ENCODE peak calls at places on chromosomes 4 and X, in six cellular contexts. R, O, K, U, V and E are unnamed samples.

GRCh38 chrX:101232316-101232715 is 12.7 kb downstream of the DRP2 start:
- DNase-seq in R (peak), O (no peak), K (no peak), U (no peak), V (no peak), E (no peak)

GRCh38 chr4:78446607-78447006 is 105.0 kb upstream of the ANXA3 start:
- DNase-seq in R (no peak), O (no peak), K (no peak), U (no peak), V (no peak), E (no peak)

GRCh38 chr4:140719022-140719421 is 37.2 kb downstream of the TBC1D9 start:
- DNase-seq in R (peak), O (no peak), K (peak), U (no peak), V (no peak), E (peak)

GRCh38 chrX:54044877-54045328 is 630 bp upstream of the PHF8 start:
- DNase-seq in R (no peak), O (no peak), K (no peak), U (no peak), V (no peak), E (no peak)

GRCh38 chr4:186695392-186695791 is 28.3 kb downstream of the FAT1 start:
- DNase-seq in R (no peak), O (no peak), K (no peak), U (no peak), V (no peak), E (no peak)

GRCh38 chr4:86400216-86400615 is 40.4 kb upstream of the MAPK10 start:
- DNase-seq in R (no peak), O (no peak), K (peak), U (no peak), V (no peak), E (peak)

GRCh38 chr4:37243061-37243460 is 1.5 kb upstream of the NWD2 start:
- DNase-seq in R (no peak), O (no peak), K (no peak), U (no peak), V (peak), E (no peak)

GRCh38 chr4:2193321-2193720 is 48.6 kb downstream of the HAUS3 start:
- DNase-seq in R (no peak), O (no peak), K (no peak), U (no peak), V (no peak), E (no peak)

GRCh38 chr4:61068745-61069144 is 131.4 kb upstream of the ADGRL3 start:
- DNase-seq in R (peak), O (no peak), K (peak), U (no peak), V (no peak), E (peak)

GRCh38 chr4:108072300-108072699 is 82.6 kb downstream of the HADH start:
- DNase-seq in R (no peak), O (no peak), K (no peak), U (peak), V (no peak), E (no peak)

GRCh38 chr4:118282692-118283091 is 70.1 kb downstream of the PRSS12 start:
- DNase-seq in R (peak), O (no peak), K (peak), U (no peak), V (no peak), E (peak)

GRCh38 chrX:24982306-24982965 is 33.3 kb downstream of the ARX start:
- DNase-seq in R (no peak), O (no peak), K (peak), U (no peak), V (no peak), E (no peak)

GRCh38 chr4:144868309-144868708 is 222.4 kb downstream of the HHIP start:
- DNase-seq in R (no peak), O (no peak), K (no peak), U (no peak), V (no peak), E (no peak)

GRCh38 chr4:154292589-154292988 is 199.0 kb downstream of the DCHS2 start:
- DNase-seq in R (no peak), O (no peak), K (no peak), U (no peak), V (no peak), E (no peak)

GRCh38 chr4:4377683-4378082 is 9.2 kb upstream of the NSG1 start:
- DNase-seq in R (no peak), O (no peak), K (no peak), U (no peak), V (no peak), E (no peak)

GRCh38 chr4:108010167-108010566 is 20.5 kb downstream of the HADH start:
- DNase-seq in R (peak), O (no peak), K (peak), U (no peak), V (no peak), E (peak)

GRCh38 chr4:104971458-104971857 is 175.2 kb upstream of the TET2 start:
- DNase-seq in R (no peak), O (no peak), K (no peak), U (no peak), V (no peak), E (no peak)

GRCh38 chr4:79198886-79199591 is 126.8 kb downstream of the NAA11 start:
- DNase-seq in R (peak), O (no peak), K (no peak), U (no peak), V (no peak), E (no peak)

GRCh38 chr4:173168396-173169177 is at the start of gene GALNT7:
- DNase-seq in R (peak), O (no peak), K (peak), U (peak), V (peak), E (peak)

GRCh38 chrX:42385730-42386129 is 392.2 kb downstream of the PPP1R2C start:
- DNase-seq in R (no peak), O (no peak), K (no peak), U (no peak), V (no peak), E (no peak)

GRCh38 chrX:1226249-1226648 is 13.8 kb upstream of the CRLF2 start:
- DNase-seq in R (no peak), O (no peak), K (no peak), U (no peak), V (no peak), E (no peak)

GRCh38 chrX:1231850-1232505 is 19.5 kb upstream of the CRLF2 start:
- DNase-seq in R (no peak), O (no peak), K (no peak), U (no peak), V (no peak), E (no peak)
- H3K4me3 ChIP-seq in R (no peak), O (no peak), K (no peak), U (peak), V (no peak), E (no peak)

DNA sequence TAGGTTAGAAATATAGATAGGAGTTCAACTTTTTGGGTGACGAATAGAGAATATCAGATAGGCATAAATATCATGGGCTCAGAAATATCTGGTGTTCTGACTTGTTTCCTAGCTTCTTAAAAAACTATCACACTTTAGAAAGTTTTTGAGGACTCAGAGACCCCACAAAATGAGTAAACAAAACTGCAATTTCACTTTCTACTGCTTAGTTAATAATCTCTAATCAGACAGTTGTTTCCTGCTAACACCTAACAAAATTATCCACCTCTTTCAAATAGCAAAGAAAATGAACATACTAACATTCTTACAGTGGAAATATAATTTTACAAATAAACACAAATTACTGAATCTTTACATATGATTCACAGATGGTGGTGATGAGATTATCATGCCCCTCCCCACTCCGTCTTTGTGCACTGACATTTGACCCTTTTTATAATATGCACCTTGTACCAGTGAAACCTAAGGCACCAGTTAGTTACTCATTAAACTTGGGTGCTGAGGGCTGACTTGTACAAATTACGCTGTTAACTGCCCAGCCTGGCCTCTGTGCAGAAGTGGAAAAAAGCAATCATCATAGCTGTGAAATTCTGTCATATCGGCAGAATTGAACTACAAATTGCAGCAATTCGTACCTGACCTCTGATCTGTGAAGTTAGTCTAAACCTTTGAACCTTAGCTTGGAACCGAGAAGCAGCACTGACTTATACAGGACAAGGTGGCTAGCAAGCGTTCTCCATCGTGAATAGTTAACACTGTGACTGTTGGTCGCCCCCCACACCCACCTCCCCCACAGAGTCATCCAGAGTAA is 138.7 kb downstream of the CHRNA9 start:
- DNase-seq in R (no peak), O (no peak), K (no peak), U (no peak), V (no peak), E (no peak)
- H3K4me3 ChIP-seq in R (no peak), O (no peak), K (no peak), U (no peak), V (no peak), E (no peak)

GRCh38 chr4:52954771-52955170 is 92.7 kb downstream of the RASL11B start:
- DNase-seq in R (no peak), O (no peak), K (no peak), U (no peak), V (no peak), E (no peak)
- H3K4me3 ChIP-seq in R (no peak), O (no peak), K (no peak), U (no peak), V (no peak), E (no peak)

GRCh38 chrX:71282514-71283408 is 674 bp upstream of the NONO start:
- DNase-seq in R (peak), O (no peak), K (no peak), U (peak), V (peak), E (no peak)

GRCh38 chrX:71285929-71286328 is 2.5 kb downstream of the NONO start:
- DNase-seq in R (no peak), O (no peak), K (no peak), U (no peak), V (no peak), E (no peak)

DNA sequence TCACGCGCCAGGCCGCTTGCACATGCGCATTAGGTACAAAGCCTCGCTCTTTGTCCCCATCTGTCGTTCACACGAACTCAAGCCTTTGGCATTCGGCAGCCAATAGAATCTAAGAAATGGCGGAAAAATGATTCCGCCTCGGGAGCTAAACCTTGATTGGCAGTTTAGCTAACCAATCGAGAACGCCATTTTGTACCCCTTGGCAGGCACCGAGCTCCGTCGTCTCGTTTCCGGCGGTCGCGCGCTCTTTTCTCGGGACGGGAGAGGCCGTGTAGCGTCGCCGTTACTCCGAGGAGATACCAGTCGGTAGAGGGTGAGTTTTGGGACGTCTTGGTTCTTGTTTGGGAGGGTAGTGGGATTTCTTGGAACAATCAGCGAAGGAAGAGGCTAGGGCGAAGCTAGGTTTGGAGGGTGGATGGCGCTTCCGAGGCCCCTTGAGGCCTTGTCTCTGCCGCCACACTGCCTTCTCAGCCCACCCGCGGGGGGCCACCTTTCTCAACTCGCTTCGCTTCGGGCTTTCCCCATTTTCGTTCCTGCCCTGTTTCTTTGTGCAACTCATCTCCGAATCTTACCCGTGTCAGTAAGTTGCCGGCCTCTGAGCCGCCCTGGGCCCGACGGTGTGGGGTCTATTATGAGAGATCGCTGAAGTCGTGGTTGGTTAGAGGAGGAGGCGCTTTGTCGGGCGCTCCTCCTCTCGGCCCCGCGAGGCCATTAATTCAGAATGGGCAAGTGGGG is at the start of gene NONO:
- DNase-seq in R (peak), O (peak), K (peak), U (peak), V (peak), E (peak)
- H3K4me3 ChIP-seq in R (peak), O (peak), K (peak), U (peak), V (peak), E (peak)

GRCh38 chr4:168587326-168588125 is 90.7 kb downstream of the PALLD start:
- DNase-seq in R (peak), O (no peak), K (peak), U (no peak), V (no peak), E (peak)
- H3K4me3 ChIP-seq in R (peak), O (peak), K (peak), U (no peak), V (no peak), E (no peak)

GRCh38 chrX:12949205-12949926 is 25.5 kb upstream of the TMSB4X start:
- DNase-seq in R (peak), O (no peak), K (peak), U (no peak), V (no peak), E (peak)

GRCh38 chrX:12951590-12951965 is 23.3 kb upstream of the TMSB4X start:
- DNase-seq in R (no peak), O (no peak), K (no peak), U (no peak), V (no peak), E (no peak)

GRCh38 chrX:12948495-12948894 is 26.4 kb upstream of the TMSB4X start:
- DNase-seq in R (no peak), O (no peak), K (no peak), U (no peak), V (no peak), E (no peak)

GRCh38 chrX:12950851-12951589 is 23.9 kb upstream of the TMSB4X start:
- DNase-seq in R (no peak), O (no peak), K (no peak), U (peak), V (peak), E (no peak)

GRCh38 chrX:12949927-12950656 is 24.8 kb upstream of the TMSB4X start:
- DNase-seq in R (peak), O (peak), K (peak), U (peak), V (no peak), E (peak)
- H3K4me3 ChIP-seq in R (no peak), O (no peak), K (no peak), U (peak), V (no peak), E (peak)

GRCh38 chr4:76011700-76012387 is 4.5 kb upstream of the CXCL9 start:
- DNase-seq in R (peak), O (no peak), K (peak), U (no peak), V (peak), E (peak)
- H3K4me3 ChIP-seq in R (peak), O (peak), K (peak), U (no peak), V (no peak), E (peak)

DNA sequence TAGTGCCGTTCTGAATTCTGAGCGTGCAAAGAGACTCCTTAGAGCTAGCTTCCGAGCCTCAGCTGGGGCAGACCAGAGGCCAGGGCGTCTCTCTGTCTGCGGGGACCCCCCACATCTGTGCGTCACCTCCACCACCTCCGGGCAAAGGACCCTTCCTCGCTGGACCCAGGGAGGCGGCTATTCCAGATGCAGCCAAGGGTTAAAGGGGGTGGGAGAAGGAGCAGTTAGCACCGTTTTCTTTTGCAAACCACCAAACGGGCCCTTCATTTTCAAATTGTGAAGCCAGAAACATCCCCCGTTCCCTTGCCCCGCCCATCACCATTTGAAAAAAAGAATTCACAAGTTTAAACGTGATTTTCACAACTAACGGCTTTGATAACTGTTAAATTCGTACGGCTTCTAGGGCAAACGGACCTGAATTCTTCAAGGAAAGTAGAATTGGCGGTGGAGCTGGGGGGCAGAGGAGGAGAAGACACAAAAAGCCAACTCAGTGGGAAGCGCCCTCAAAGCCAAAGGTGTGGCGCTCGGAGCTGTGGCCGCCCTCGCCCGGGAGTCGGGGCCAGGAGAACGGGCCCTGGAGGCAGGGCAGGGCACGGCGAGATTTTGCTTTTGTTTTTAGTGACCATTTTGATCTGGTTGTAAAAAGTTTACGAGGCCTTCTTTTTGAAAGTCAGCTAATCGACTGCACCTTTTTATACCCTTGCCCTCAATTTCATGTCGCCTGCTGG is 3.3 kb upstream of the PDGFRA start:
- DNase-seq in R (no peak), O (no peak), K (peak), U (no peak), V (peak), E (no peak)
- H3K4me3 ChIP-seq in R (peak), O (peak), K (peak), U (peak), V (peak), E (peak)

DNA sequence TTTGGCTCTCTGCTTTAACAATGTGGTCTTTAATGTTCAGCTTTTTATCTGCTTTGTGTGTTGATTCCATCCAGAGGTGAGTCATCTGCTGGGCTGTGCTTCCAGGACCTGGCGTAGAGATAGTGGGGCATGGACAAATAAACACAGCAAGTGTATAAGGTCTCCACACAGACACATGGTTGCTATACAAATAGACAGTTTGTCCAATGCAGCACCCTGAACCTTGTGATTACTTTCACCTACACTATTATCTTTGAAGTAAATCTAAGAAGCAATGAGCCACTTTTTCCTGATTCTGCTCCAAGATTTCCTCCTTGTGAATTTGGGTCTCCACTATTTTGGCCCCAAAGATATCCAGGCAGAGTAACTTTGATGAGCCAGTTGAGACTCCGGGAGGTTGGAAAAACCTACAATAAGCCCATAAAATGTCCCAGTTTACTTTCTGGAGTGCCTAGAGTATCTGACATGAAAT is 12.1 kb downstream of the PPARGC1A start:
- DNase-seq in R (peak), O (no peak), K (peak), U (no peak), V (no peak), E (peak)
- H3K4me3 ChIP-seq in R (no peak), O (no peak), K (no peak), U (no peak), V (no peak), E (no peak)

GRCh38 chr4:25310066-25310824 is 2.3 kb upstream of the ZCCHC4 start:
- DNase-seq in R (no peak), O (no peak), K (peak), U (no peak), V (no peak), E (peak)
- H3K4me3 ChIP-seq in R (no peak), O (no peak), K (no peak), U (no peak), V (no peak), E (no peak)